ENCODE peak calls at places on chromosomes 16 and 17, in five cellular contexts. A, F, R, D and T are unnamed samples.

GRCh38 chr17:81000631-81001357 is 9.2 kb downstream of the CHMP6 start:
- DNase-seq in A (no peak), D (no peak), R (no peak), F (no peak), T (no peak)

GRCh38 chr17:12667299-12667958 is 1.7 kb downstream of the MYOCD start:
- DNase-seq in F (peak), A (peak), D (no peak), R (no peak), T (no peak)

GRCh38 chr17:77444653-77445029 is 303.9 kb downstream of the SEC14L1 start:
- DNase-seq in R (no peak), F (no peak), A (no peak), D (no peak), T (no peak)

GRCh38 chr17:53628011-53628410 is 194.7 kb upstream of the KIF2B start:
- DNase-seq in D (no peak), F (peak), R (no peak), A (no peak), T (peak)

GRCh38 chr16:22330326-22330725 is 33.1 kb downstream of the POLR3E start:
- DNase-seq in F (no peak), A (no peak), D (no peak), R (no peak), T (no peak)

GRCh38 chr16:10509534-10510025 is 70.8 kb downstream of the EMP2 start:
- DNase-seq in F (peak), R (peak), D (no peak), A (peak), T (no peak)

GRCh38 chr16:82580293-82580900 is 46.4 kb upstream of the CDH13 start:
- DNase-seq in R (no peak), F (no peak), D (no peak), A (peak), T (no peak)

GRCh38 chr17:13725286-13725990 is 123.7 kb upstream of the HS3ST3A1 start:
- DNase-seq in F (peak), R (peak), A (no peak), D (no peak), T (no peak)

GRCh38 chr17:42814633-42815399 is 9.3 kb downstream of the BECN1 start:
- DNase-seq in R (no peak), D (peak), A (no peak), F (peak), T (peak)

GRCh38 chr17:56478836-56479447 is 114.6 kb upstream of the NOG start:
- DNase-seq in R (no peak), F (peak), D (no peak), A (peak), T (no peak)

GRCh38 chr17:62724398-62725146 is 83.5 kb downstream of the MARCHF10 start:
- DNase-seq in R (no peak), F (no peak), D (no peak), A (no peak), T (no peak)

GRCh38 chr17:43713494-43714162 is 45.0 kb downstream of the SOST start:
- DNase-seq in F (no peak), R (no peak), D (no peak), A (peak), T (no peak)

GRCh38 chr16:2090819-2091721 is 43.3 kb downstream of the TSC2 start:
- DNase-seq in A (peak), F (peak), R (no peak), D (no peak), T (no peak)

GRCh38 chr17:4939554-4939803 is 367 bp downstream of the SLC25A11 start:
- DNase-seq in D (no peak), F (no peak), R (no peak), A (peak), T (no peak)

GRCh38 chr17:4599505-4600281 is 15.4 kb downstream of the SMTNL2 start:
- DNase-seq in F (peak), A (peak), R (no peak), D (no peak), T (no peak)

GRCh38 chr17:63693411-63694113 is 6.4 kb downstream of the LIMD2 start:
- DNase-seq in A (no peak), F (no peak), R (no peak), D (no peak), T (no peak)

GRCh38 chr17:44558349-44559287 is 1.3 kb downstream of the FZD2 start:
- DNase-seq in R (no peak), A (no peak), D (no peak), F (no peak), T (no peak)